ENCODE peak calls at places on chromosome 12, in seven cellular contexts. I is activated B cell treated with CpG ODN at 0.5 μM for 24 hours, T is astrocyte of the cerebellum, H is astrocyte, F is RWPE1, W is natural killer cell, X is thoracic aorta. N is an unnamed sample.

GRCh38 chr12:13539051-13539450 is 342.5 kb downstream of the EMP1 start:
- DNase-seq in X (no peak), H (no peak), F (no peak), T (no peak), I (no peak), W (no peak), N (no peak)

GRCh38 chr12:1928439-1929121 is 10.1 kb upstream of the CACNA2D4 start:
- DNase-seq in X (no peak), F (no peak), H (no peak), T (no peak), I (no peak), W (no peak), N (peak)

GRCh38 chr12:109952873-109953272 is 43.3 kb downstream of the GIT2 start:
- DNase-seq in X (no peak), F (no peak), T (no peak), I (no peak), H (no peak), W (no peak), N (no peak)

GRCh38 chr12:29957835-29958234 is 174.1 kb upstream of the TMTC1 start:
- DNase-seq in T (no peak), I (no peak), F (no peak), H (no peak), X (no peak), W (no peak), N (no peak)

GRCh38 chr12:17661250-17661649 is 428.7 kb downstream of the RERGL start:
- DNase-seq in H (no peak), W (no peak), I (no peak), X (no peak), T (no peak), F (no peak), N (no peak)

GRCh38 chr12:14771651-14772137 is 31.6 kb downstream of the WBP11 start:
- DNase-seq in H (no peak), X (no peak), T (no peak), F (no peak), W (no peak), I (no peak), N (no peak)

GRCh38 chr12:87596636-87597035 is 432.6 kb downstream of the C12orf50 start:
- DNase-seq in X (no peak), I (no peak), W (no peak), F (no peak), T (no peak), H (no peak), N (no peak)

GRCh38 chr12:124296295-124296915 is 1.5 kb downstream of the RFLNA start:
- DNase-seq in X (no peak), T (no peak), W (no peak), I (no peak), F (no peak), H (no peak), N (no peak)

GRCh38 chr12:124456652-124457152 is 110.7 kb downstream of the NCOR2 start:
- DNase-seq in F (no peak), I (peak), H (no peak), X (no peak), W (peak), T (no peak), N (no peak)

GRCh38 chr12:52203126-52203921 is 11.5 kb upstream of the KRT80 start:
- DNase-seq in T (no peak), H (peak), I (no peak), F (no peak), W (no peak), X (peak), N (no peak)

GRCh38 chr12:122992386-122992785 is 11.9 kb downstream of the ARL6IP4 start:
- DNase-seq in I (no peak), X (no peak), F (no peak), W (no peak), H (no peak), T (no peak), N (no peak)

GRCh38 chr12:57110189-57111045 is 745 bp downstream of the STAT6 start:
- DNase-seq in T (no peak), W (peak), H (no peak), I (peak), X (no peak), F (peak), N (no peak)

GRCh38 chr12:57154804-57155434 is 7.5 kb upstream of the LRP1-AS start:
- DNase-seq in W (no peak), X (no peak), F (no peak), I (no peak), T (no peak), H (no peak), N (no peak)

GRCh38 chr12:25557830-25558436 is 4.8 kb upstream of the LMNTD1 start:
- DNase-seq in T (peak), F (peak), W (no peak), H (peak), X (no peak), I (no peak), N (no peak)

GRCh38 chr12:64392221-64392620 is 1.7 kb upstream of the C12orf56 start:
- DNase-seq in F (peak), W (no peak), T (no peak), I (no peak), H (peak), X (no peak), N (no peak)

GRCh38 chr12:44750468-44750867 is 125.6 kb downstream of the NELL2 start:
- DNase-seq in F (no peak), X (no peak), H (no peak), T (no peak), I (no peak), W (no peak), N (no peak)

GRCh38 chr12:114013601-114014345 is 47.6 kb upstream of the RBM19 start:
- DNase-seq in I (no peak), W (no peak), H (no peak), X (no peak), F (peak), T (no peak), N (no peak)

GRCh38 chr12:12804432-12804886 is 8.7 kb upstream of the DDX47 start:
- DNase-seq in F (peak), W (no peak), X (no peak), H (peak), T (peak), I (no peak), N (no peak)

GRCh38 chr12:63151898-63152700 is 1.1 kb upstream of the AVPR1A start:
- DNase-seq in I (no peak), F (peak), H (peak), X (no peak), T (no peak), W (no peak), N (peak)

GRCh38 chr12:45208604-45209487 is 7.0 kb upstream of the ANO6 start:
- DNase-seq in W (no peak), X (no peak), F (no peak), H (peak), T (no peak), I (no peak), N (no peak)

GRCh38 chr12:104177663-104178501 is 37.7 kb upstream of the TXNRD1 start:
- DNase-seq in T (peak), W (no peak), F (peak), X (peak), H (peak), I (no peak), N (peak)

GRCh38 chr12:80472241-80472640 is 28.2 kb downstream of the PTPRQ start:
- DNase-seq in I (no peak), T (no peak), H (no peak), X (no peak), F (no peak), W (no peak), N (no peak)

GRCh38 chr12:32535260-32535999 is 136.1 kb downstream of the FGD4 start:
- DNase-seq in I (peak), T (no peak), F (peak), W (no peak), H (peak), X (peak), N (no peak)

GRCh38 chr12:57772429-57773322 is at the start of gene EEF1AKMT3:
- DNase-seq in H (no peak), F (peak), I (no peak), T (no peak), W (no peak), X (peak), N (peak)

GRCh38 chr12:224330-224729 is 10.4 kb upstream of the SLC6A12 start:
- DNase-seq in H (no peak), I (no peak), X (no peak), T (no peak), W (no peak), F (no peak), N (no peak)

GRCh38 chr12:90974286-90974685 is 19.3 kb upstream of the CCER1 start:
- DNase-seq in W (no peak), H (peak), X (no peak), T (no peak), F (peak), I (no peak), N (no peak)

GRCh38 chr12:93892431-93893210 is 215.4 kb downstream of the CRADD start:
- DNase-seq in H (no peak), T (no peak), I (no peak), F (no peak), W (no peak), X (no peak), N (no peak)

GRCh38 chr12:93894391-93895095 is 217.4 kb downstream of the CRADD start:
- DNase-seq in T (peak), F (no peak), W (no peak), I (no peak), X (peak), H (peak), N (no peak)

GRCh38 chr12:93896962-93897361 is 219.8 kb downstream of the CRADD start:
- DNase-seq in I (no peak), H (no peak), T (no peak), F (no peak), X (no peak), W (no peak), N (no peak)

GRCh38 chr12:93895096-93895460 is 217.9 kb downstream of the CRADD start:
- DNase-seq in T (no peak), F (no peak), H (no peak), W (no peak), I (no peak), X (no peak), N (no peak)

GRCh38 chr12:93896427-93896826 is 219.3 kb downstream of the CRADD start:
- DNase-seq in W (no peak), F (no peak), X (no peak), H (peak), I (no peak), T (no peak), N (no peak)
- TF ChIP-seq CTCF in W (no peak), F (no peak), X (peak), H (no peak), I (no peak), T (peak), N (peak)

GRCh38 chr12:107451246-107451645 is 234.4 kb upstream of the PWP1 start:
- DNase-seq in I (no peak), W (no peak), F (no peak), H (no peak), X (no peak), T (no peak), N (no peak)
- TF ChIP-seq CTCF in I (no peak), W (no peak), F (no peak), H (no peak), X (no peak), T (no peak), N (no peak)

DNA sequence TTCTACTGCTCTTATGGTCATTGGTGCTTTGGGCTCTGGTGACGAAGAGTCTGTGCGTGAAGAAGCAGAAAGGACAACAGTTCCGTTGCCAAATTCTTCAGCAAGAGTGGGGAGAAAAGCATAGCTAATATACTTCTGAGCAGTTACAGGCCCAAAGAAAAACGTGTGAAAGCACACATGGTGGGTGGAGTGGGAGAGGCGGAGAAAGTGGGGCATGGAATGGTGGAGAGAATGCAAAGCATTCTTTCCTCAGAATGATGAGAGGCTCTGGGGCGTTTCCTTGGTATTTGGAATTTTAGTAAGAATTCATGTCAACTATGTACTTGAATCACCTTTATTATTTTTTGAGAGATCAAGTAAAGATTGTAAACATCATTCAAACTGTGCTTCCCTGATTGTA is 396.1 kb downstream of the NAV3 start:
- DNase-seq in H (no peak), W (no peak), X (no peak), T (no peak), F (no peak), I (no peak), N (no peak)
- TF ChIP-seq CTCF in H (no peak), W (no peak), X (no peak), T (no peak), F (no peak), I (no peak), N (no peak)

GRCh38 chr12:50234347-50234746 is 49.0 kb downstream of the LIMA1 start:
- DNase-seq in T (no peak), W (no peak), H (no peak), X (no peak), F (peak), I (no peak), N (no peak)
- TF ChIP-seq CTCF in T (no peak), W (no peak), H (no peak), X (no peak), F (no peak), I (no peak), N (no peak)

DNA sequence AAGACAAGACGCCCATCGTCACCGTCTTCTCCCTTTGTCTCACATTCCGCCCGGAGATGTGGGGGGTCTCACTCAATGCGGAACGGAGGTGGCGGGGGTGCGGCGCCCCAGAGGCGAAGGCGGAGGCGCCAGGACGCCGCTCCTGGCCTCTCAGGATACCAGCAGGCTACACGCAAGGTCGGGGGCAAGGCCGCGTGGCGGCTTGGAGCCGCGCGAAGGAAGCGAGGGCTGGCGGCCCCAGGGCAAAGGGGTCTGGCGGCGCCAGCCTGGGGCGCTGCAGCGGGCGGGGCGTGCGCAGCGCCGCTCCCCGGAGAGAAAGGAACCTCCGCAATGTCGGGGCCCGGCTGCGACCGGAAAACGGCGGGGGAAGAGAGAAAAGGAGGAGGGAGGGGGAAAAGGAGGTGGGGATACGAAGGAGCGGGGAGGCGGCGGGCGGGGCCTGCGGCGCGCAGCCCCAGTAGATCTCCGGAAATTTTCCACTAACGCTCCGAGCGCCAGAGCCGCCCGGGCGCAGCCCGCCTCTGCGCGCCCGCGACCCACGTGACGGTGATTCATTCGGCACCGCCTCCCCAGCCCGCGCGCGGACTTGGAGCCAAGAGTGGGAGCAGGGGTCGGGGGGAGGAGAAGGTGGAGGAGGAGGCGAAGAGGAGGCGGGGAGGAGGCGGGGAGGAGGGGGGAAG is 10.5 kb upstream of the SLC38A2 start:
- DNase-seq in T (peak), W (peak), X (peak), H (peak), F (peak), I (peak), N (peak)
- TF ChIP-seq CTCF in T (peak), W (no peak), X (no peak), H (no peak), F (peak), I (no peak), N (no peak)

GRCh38 chr12:22018860-22019259 is 27.2 kb upstream of the CMAS start:
- DNase-seq in F (peak), I (no peak), X (no peak), T (no peak), H (no peak), W (no peak), N (no peak)
- TF ChIP-seq CTCF in F (peak), I (no peak), X (peak), T (no peak), H (peak), W (no peak), N (peak)

DNA sequence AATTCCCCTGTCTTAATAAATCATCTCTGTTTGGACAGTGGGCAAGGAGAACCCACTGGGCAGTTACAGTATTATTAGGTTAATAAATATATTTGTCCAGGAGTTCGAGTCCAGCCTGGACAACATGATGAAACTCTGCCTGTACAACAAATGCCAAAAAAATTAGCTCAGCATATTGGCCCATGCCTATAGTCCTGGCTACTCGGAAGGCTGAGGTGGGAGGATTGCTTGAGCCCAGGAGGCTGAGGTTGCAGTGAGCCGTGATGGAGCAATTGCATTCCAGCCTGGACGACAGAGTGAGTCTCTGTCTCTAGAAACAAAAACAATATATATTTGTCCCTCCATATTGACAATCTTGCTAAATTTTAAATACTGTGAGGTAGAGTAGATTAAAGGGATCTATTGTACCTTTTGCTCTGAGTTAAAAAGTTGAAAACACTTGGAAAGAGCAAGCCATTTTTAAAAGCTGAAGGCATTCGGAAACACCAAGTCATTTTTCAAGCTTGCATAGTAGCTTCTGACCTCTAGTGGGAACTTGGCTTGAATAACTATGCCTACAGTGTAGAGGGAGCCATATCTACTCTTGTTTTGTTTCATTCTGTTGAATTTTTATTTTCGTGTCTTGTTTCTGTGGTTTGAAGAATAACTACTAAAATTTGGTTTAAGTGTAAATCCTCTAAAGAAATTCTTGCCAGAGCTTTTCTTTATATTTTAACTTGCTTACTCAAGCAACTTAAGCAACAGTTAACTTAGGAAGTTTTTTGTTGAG is 14.6 kb upstream of the EEA1 start:
- DNase-seq in I (no peak), T (no peak), F (no peak), X (no peak), H (peak), W (no peak), N (no peak)
- TF ChIP-seq CTCF in I (no peak), T (peak), F (no peak), X (no peak), H (no peak), W (no peak), N (peak)

GRCh38 chr12:98912401-98912800 is 267.3 kb downstream of the APAF1 start:
- DNase-seq in H (no peak), I (no peak), F (no peak), X (no peak), T (no peak), W (no peak), N (no peak)
- TF ChIP-seq CTCF in H (no peak), I (no peak), F (no peak), X (no peak), T (no peak), W (no peak), N (no peak)

DNA sequence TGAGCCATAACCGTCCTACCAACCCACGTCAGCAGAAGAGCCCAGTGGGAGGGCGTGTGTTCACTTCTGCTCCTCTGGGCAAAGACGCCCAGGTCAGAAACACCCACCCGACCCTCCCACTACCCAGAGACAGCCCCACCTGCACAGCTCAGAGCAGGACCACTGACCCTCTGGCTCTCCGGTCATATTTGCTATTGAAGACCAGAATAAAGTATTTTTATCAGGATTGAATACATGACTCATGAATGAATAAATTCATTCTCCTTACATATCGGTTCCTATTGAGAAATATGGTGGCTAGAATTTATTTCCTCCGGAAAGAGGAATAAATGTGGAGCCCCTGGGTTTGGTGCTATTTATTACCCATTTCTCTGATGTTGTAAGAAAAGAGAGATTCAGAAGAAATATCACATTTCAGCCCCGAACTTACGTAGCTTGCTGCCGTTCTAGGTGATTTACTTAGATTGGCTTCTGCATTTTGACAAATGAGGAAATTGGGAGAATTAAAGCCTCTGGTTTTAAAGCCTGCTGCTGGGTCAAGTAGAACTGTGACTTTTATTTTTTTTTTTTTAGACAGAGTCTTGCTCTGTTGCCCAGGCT is 36.4 kb upstream of the P2RX7 start:
- DNase-seq in I (no peak), T (no peak), H (no peak), W (no peak), F (no peak), X (no peak), N (no peak)
- TF ChIP-seq CTCF in I (no peak), T (no peak), H (no peak), W (peak), F (peak), X (no peak), N (no peak)